ENCODE peak calls at places on chromosome 3, in four cellular contexts. E is nephron progenitor cell, G is psoas muscle, O is activated B cell treated with CpG ODN at 0.5 μM for 24 hours. X is an unnamed sample.

GRCh38 chr3:25043181-25043580 is 384.9 kb upstream of the RARB start:
- DNase-seq in E (no peak), G (no peak), O (no peak), X (no peak)

GRCh38 chr3:62035664-62036063 is 337.7 kb downstream of the FEZF2 start:
- DNase-seq in E (no peak), G (no peak), O (no peak), X (no peak)

GRCh38 chr3:11601446-11602241 is 42.1 kb downstream of the VGLL4 start:
- DNase-seq in E (peak), G (peak), O (peak), X (no peak)

GRCh38 chr3:81684739-81685395 is 76.6 kb downstream of the GBE1 start:
- DNase-seq in E (no peak), G (no peak), O (no peak), X (no peak)

GRCh38 chr3:17945018-17945798 is 202.8 kb upstream of the TBC1D5 start:
- DNase-seq in E (no peak), G (no peak), O (no peak), X (no peak)

GRCh38 chr3:178063475-178063874 is 472.8 kb upstream of the KCNMB2 start:
- DNase-seq in E (no peak), G (peak), O (no peak), X (no peak)

GRCh38 chr3:98680723-98681122 is 82.4 kb upstream of the ST3GAL6 start:
- DNase-seq in E (no peak), G (no peak), O (no peak), X (no peak)

GRCh38 chr3:158845748-158846350 is 44.0 kb downstream of the MFSD1 start:
- DNase-seq in E (peak), G (no peak), O (no peak), X (no peak)

GRCh38 chr3:11717301-11717700 is 73.6 kb upstream of the VGLL4 start:
- DNase-seq in E (no peak), G (no peak), O (no peak), X (no peak)

GRCh38 chr3:187197255-187197654 is at the start of gene RTP1:
- DNase-seq in E (no peak), G (no peak), O (no peak), X (no peak)

GRCh38 chr3:24110051-24110450 is 165.0 kb downstream of the NR1D2 start:
- DNase-seq in E (no peak), G (no peak), O (no peak), X (no peak)

GRCh38 chr3:138188013-138188352 is 882 bp downstream of the ARMC8 start:
- DNase-seq in E (no peak), G (no peak), O (no peak), X (no peak)

GRCh38 chr3:154795582-154795981 is 284.5 kb upstream of the MME start:
- DNase-seq in E (no peak), G (no peak), O (no peak), X (no peak)

GRCh38 chr3:39869890-39870289 is 60.5 kb downstream of the MYRIP start:
- DNase-seq in E (no peak), G (no peak), O (no peak), X (no peak)

GRCh38 chr3:17231537-17232261 is 346.9 kb downstream of the PLCL2 start:
- DNase-seq in E (no peak), G (no peak), O (no peak), X (no peak)

GRCh38 chr3:148643389-148643840 is 54.3 kb upstream of the AGTR1 start:
- DNase-seq in E (no peak), G (no peak), O (no peak), X (no peak)

GRCh38 chr3:39115870-39116269 is 8.4 kb downstream of the TTC21A start:
- DNase-seq in E (no peak), G (no peak), O (no peak), X (no peak)

GRCh38 chr3:113501597-113501996 is 13.4 kb downstream of the SPICE1 start:
- DNase-seq in E (no peak), G (no peak), O (no peak), X (no peak)

GRCh38 chr3:184399410-184399809 is 19.6 kb downstream of the CHRD start:
- DNase-seq in E (no peak), G (no peak), O (no peak), X (no peak)

GRCh38 chr3:183272792-183273191 is 19.7 kb downstream of the B3GNT5 start:
- DNase-seq in E (no peak), G (no peak), O (no peak), X (no peak)

GRCh38 chr3:103693831-103694230 is 1259.0 kb downstream of the ZPLD1 start:
- DNase-seq in E (no peak), G (no peak), O (no peak), X (no peak)

GRCh38 chr3:182241777-182242556 is 530.2 kb downstream of the SOX2 start:
- DNase-seq in E (peak), G (peak), O (no peak), X (no peak)

GRCh38 chr3:39099738-39100499 is 7.5 kb downstream of the GORASP1 start:
- DNase-seq in E (no peak), G (no peak), O (no peak), X (no peak)

GRCh38 chr3:165339753-165340152 is 143.6 kb upstream of the SLITRK3 start:
- DNase-seq in E (no peak), G (no peak), O (no peak), X (no peak)

GRCh38 chr3:4729061-4729973 is 236.2 kb downstream of the ITPR1 start:
- DNase-seq in E (no peak), G (no peak), O (no peak), X (no peak)

GRCh38 chr3:38805765-38806386 is 10.1 kb downstream of the SCN10A start:
- DNase-seq in E (peak), G (no peak), O (no peak), X (no peak)

GRCh38 chr3:190081387-190081786 is 39.3 kb downstream of the P3H2 start:
- DNase-seq in E (no peak), G (no peak), O (no peak), X (no peak)

GRCh38 chr3:64445318-64446300 is 220.3 kb upstream of the PRICKLE2 start:
- DNase-seq in E (peak), G (no peak), O (no peak), X (peak)

GRCh38 chr3:15629860-15630597 is 28.5 kb downstream of the BTD start:
- DNase-seq in E (peak), G (no peak), O (no peak), X (no peak)

GRCh38 chr3:124974691-124975090 is 40.1 kb upstream of the MUC13 start:
- DNase-seq in E (no peak), G (no peak), O (no peak), X (no peak)

GRCh38 chr3:70201975-70202374 is 110.5 kb downstream of the MDFIC2 start:
- DNase-seq in E (no peak), G (no peak), O (no peak), X (no peak)

DNA sequence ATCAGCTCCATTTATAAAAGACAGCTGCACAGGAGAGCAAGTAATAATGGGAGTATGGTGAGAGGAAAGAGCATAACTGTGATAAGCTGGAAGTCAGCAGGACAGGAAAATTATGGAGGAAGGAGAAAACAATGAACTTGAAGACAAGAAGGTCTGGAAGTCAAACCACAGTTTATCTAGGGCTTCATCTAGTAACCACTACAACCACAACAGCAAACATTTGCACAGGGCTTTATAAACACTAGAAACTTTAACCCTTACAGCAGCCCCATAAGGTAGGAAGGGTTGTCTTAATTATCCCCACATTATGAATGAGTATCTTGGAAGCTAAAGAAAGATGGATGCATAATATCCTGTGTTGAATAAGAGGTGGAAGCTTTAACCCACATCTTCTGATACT is 820.8 kb downstream of the IGSF11 start:
- DNase-seq in E (no peak), G (no peak), O (no peak), X (no peak)
- TF ChIP-seq CTCF in E (no peak), G (no peak), O (no peak), X (no peak)

DNA sequence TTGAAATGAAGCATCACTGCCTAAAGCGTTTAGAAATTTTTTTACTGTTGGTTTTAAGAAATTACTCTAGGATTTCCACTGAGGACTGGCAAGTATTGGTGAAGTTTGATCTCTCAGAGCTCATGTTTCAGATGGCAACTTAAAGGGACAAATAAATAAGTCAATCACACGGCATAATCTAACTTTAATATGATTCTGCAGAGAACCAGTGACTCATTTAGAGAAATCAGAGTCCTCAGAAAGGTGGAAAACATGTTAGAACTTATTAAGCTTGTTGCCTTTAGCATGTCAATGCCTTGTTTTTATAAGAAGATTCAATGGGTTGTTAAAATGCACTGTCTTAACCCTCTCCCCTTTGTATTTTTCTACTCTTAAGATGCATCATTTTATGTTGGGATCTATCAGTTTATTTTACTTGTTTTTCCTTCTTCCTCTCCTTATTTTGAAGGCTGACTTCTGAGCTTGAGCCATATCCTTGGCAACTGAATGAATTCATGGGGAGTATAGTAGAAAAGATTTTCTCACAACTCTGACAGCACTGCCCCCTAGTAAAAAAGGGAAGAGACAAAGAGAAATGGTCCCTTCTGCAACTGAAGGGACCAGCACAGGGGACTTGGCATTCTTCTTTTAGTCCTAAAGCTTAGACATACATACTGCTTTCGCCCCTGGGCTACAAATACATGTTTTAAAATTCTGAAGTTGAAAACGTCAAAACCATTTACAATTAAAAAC is 431.2 kb downstream of the LPP start:
- DNase-seq in E (no peak), G (no peak), O (no peak), X (no peak)
- TF ChIP-seq CTCF in E (no peak), G (no peak), O (no peak), X (no peak)

GRCh38 chr3:136932978-136933812 is 24.6 kb upstream of the IL20RB start:
- DNase-seq in E (no peak), G (no peak), O (no peak), X (no peak)

GRCh38 chr3:136928240-136928639 is 29.5 kb upstream of the IL20RB start:
- DNase-seq in E (no peak), G (no peak), O (no peak), X (no peak)

GRCh38 chr3:136929984-136930671 is 27.7 kb upstream of the IL20RB start:
- DNase-seq in E (no peak), G (peak), O (no peak), X (no peak)

GRCh38 chr3:136931587-136931986 is 26.2 kb upstream of the IL20RB start:
- DNase-seq in E (no peak), G (no peak), O (no peak), X (no peak)

DNA sequence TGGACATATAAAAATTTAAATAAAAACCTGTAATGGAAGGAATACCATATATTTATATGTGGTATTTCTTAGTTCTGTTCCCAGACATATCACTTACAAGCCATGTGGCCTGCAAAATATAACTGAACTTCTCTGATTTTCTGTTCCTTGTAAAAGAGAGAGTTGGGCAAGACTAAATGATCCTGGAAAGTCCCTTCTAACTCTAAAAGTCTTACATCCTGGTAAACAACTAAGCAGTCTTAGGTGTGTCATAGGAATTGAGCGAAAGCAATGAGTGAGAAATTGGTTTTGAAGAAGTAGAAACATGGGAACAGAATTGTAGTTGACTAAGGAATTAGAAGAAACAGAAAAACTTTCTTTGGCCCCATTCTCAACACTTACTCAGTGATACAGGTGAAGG is 25.3 kb upstream of the IL20RB start:
- DNase-seq in E (no peak), G (no peak), O (no peak), X (no peak)
- TF ChIP-seq CTCF in E (no peak), G (no peak), O (no peak), X (no peak)

DNA sequence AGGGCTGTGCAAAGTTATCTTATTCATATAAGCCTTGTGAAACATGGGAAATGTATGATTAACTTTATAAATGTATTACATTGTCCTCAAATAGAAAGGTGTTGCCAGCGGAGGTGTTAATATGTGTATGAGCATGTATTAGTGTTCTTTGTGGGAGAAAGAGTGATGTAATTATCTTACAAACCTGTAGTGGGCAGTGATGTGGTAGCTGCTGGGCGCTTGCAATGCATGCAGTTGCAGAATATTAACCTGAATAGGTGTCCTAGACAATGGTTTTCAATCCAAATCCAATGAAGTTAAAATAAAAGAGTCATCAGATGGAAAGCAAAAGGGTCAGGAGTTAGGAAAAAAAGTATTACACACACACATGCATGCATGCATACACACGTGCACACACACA is 881.3 kb upstream of the CADM2 start:
- DNase-seq in E (no peak), G (no peak), O (no peak), X (no peak)
- TF ChIP-seq CTCF in E (peak), G (no peak), O (no peak), X (peak)

GRCh38 chr3:8481380-8481779 is 20.2 kb upstream of the LMCD1 start:
- DNase-seq in E (no peak), G (no peak), O (no peak), X (no peak)
- TF ChIP-seq CTCF in E (no peak), G (peak), O (no peak), X (no peak)

DNA sequence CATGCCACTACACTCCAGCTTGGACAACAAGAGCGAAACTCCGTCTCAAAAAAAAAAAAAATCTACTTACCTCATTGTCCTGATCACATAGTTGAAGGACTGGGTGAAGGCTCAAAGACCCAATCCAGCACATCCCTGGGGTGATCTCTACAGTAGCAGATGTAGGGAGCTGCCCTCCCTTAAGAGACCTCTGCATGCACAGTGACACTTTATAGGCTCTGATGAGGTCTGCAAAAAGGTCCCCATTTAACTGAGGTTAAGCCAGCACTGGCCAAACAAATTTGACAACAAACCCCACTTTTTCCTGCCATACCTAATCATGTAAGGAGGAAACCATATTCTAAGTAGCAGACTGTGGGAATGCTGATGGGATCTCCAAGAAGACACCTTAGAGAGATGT is 31.1 kb upstream of the SPATA12 start:
- DNase-seq in E (no peak), G (no peak), O (no peak), X (no peak)
- TF ChIP-seq CTCF in E (no peak), G (no peak), O (no peak), X (no peak)

GRCh38 chr3:76756578-76756977 is 283.3 kb upstream of the ROBO2 start:
- DNase-seq in E (no peak), G (no peak), O (no peak), X (no peak)

GRCh38 chr3:76753599-76753998 is 286.3 kb upstream of the ROBO2 start:
- DNase-seq in E (no peak), G (no peak), O (no peak), X (no peak)
- TF ChIP-seq CTCF in E (peak), G (no peak), O (no peak), X (peak)

GRCh38 chr3:194633349-194634004 is at the start of gene TMEM44:
- DNase-seq in E (peak), G (peak), O (peak), X (peak)
- TF ChIP-seq CTCF in E (peak), G (peak), O (no peak), X (peak)

GRCh38 chr3:141729240-141729639 is 8.9 kb upstream of the RNF7 start:
- DNase-seq in E (no peak), G (no peak), O (no peak), X (no peak)
- TF ChIP-seq CTCF in E (no peak), G (no peak), O (no peak), X (no peak)

DNA sequence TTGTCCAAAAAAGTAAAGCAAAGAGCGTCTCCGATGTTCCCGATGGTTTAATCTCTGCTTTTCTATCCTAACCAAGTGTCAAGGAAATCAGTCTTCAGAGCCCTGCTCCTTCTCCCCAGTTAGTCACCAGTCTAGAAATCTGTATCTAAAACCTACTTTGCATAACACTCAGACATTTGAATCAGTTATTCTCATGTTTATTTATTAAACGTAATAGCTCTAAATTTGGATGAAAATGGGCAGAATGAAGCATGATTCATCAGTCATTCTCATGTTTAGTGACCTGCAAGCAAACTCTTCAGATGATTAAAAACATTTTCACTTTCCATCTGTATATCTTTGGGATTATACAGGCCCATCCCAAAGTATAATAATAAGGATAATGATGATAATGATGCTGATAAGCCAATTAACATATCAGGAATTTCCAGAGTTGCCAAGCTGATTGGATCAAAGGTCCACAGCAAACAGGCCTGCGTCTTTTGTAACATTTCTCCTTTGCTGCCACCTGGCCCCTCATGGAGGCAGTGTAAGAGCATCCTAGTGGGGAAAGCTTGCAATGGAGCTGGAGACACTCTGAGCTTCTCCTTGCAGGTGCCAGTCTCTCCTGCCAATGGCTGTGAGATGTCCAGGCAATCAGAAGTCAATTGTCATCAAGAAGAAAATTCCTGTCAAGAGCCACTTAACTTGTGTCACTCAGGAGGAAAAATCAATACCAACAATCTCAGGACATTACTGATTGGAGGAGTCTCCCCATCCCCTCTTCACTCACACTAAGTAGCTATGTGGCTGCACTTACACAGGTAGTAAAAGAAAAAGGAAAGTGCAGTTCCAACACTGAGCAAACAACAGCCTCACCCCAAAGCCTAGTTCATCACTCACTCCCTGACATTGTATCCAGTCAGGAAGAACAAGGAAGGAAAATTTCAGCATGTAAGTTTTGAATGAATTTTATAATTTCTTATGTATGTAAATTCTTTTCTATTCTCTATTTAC is 273.7 kb downstream of the IGSF11 start:
- DNase-seq in E (no peak), G (no peak), O (no peak), X (no peak)
- TF ChIP-seq CTCF in E (no peak), G (no peak), O (no peak), X (peak)